ENCODE peak calls at places on chromosome 20, in eight cellular contexts. X is left lung, W is spleen, O is Panc1, F is tibial artery, D is bronchial epithelial cell, Z is breast epithelium, P is uterus. S is an unnamed sample. For H3K36me3, the result is how much of the 10 kb centered on the place peaks cover.

GRCh38 chr20:23668477-23668951 is 20.3 kb downstream of the CST4 start:
- DNase-seq in X (no peak), W (peak), O (peak), F (peak), D (peak), Z (no peak), P (peak), S (no peak)

GRCh38 chr20:53681352-53682212 is 87.9 kb upstream of the ZNF217 start:
- DNase-seq in X (no peak), W (no peak), O (no peak), F (no peak), D (no peak), Z (no peak), P (no peak), S (no peak)

GRCh38 chr20:21618697-21619421 is 86.6 kb upstream of the PAX1 start:
- DNase-seq in X (no peak), W (no peak), O (no peak), F (no peak), D (no peak), Z (no peak), P (no peak), S (no peak)

GRCh38 chr20:42435230-42435629 is 754.5 kb downstream of the PTPRT start:
- DNase-seq in X (no peak), W (no peak), O (no peak), F (no peak), D (no peak), Z (no peak), P (no peak), S (no peak)

GRCh38 chr20:18176318-18176785 is 38.7 kb downstream of the KAT14 start:
- DNase-seq in X (no peak), W (no peak), O (no peak), F (no peak), D (no peak), Z (no peak), P (no peak), S (no peak)

GRCh38 chr20:34449674-34450592 is 66.3 kb upstream of the DYNLRB1 start:
- DNase-seq in X (no peak), W (no peak), O (no peak), F (no peak), D (no peak), Z (no peak), P (no peak), S (no peak)

GRCh38 chr20:9040874-9041524 is 27.9 kb upstream of the PLCB4 start:
- DNase-seq in X (no peak), W (no peak), O (no peak), F (no peak), D (peak), Z (no peak), P (no peak), S (no peak)

GRCh38 chr20:18743665-18744440 is 69.7 kb upstream of the SCP2D1 start:
- DNase-seq in X (no peak), W (no peak), O (no peak), F (no peak), D (peak), Z (no peak), P (peak), S (no peak)

GRCh38 chr20:14715400-14715799 is 378.0 kb upstream of the FLRT3 start:
- DNase-seq in X (no peak), W (no peak), O (no peak), F (no peak), D (no peak), Z (no peak), P (no peak), S (no peak)

GRCh38 chr20:38779247-38780097 is 26.0 kb upstream of the PPP1R16B start:
- DNase-seq in X (no peak), W (no peak), O (no peak), F (no peak), D (peak), Z (no peak), P (no peak), S (no peak)

GRCh38 chr20:25254571-25254970 is 6.7 kb downstream of the PYGB start:
- DNase-seq in X (no peak), W (no peak), O (no peak), F (no peak), D (no peak), Z (no peak), P (no peak), S (no peak)

GRCh38 chr20:24949756-24950127 is 673 bp downstream of the CST7 start:
- DNase-seq in X (no peak), W (peak), O (no peak), F (no peak), D (no peak), Z (no peak), P (no peak), S (no peak)

GRCh38 chr20:15942130-15942529 is 631.1 kb downstream of the KIF16B start:
- DNase-seq in X (no peak), W (no peak), O (no peak), F (no peak), D (peak), Z (no peak), P (no peak), S (no peak)

GRCh38 chr20:38790210-38791053 is 15.1 kb upstream of the PPP1R16B start:
- DNase-seq in X (no peak), W (no peak), O (no peak), F (no peak), D (peak), Z (no peak), P (no peak), S (no peak)

GRCh38 chr20:17681741-17682102 is 320 bp downstream of the RRBP1 start:
- DNase-seq in X (no peak), W (no peak), O (no peak), F (no peak), D (no peak), Z (no peak), P (no peak), S (no peak)

GRCh38 chr20:61818746-61819483 is 246.8 kb downstream of the TAF4 start:
- DNase-seq in X (peak), W (peak), O (no peak), F (no peak), D (no peak), Z (no peak), P (no peak), S (no peak)

GRCh38 chr20:23445596-23446217 is 6.2 kb downstream of the CSTL1 start:
- DNase-seq in X (no peak), W (no peak), O (no peak), F (no peak), D (peak), Z (no peak), P (no peak), S (peak)

GRCh38 chr20:63955281-63955845 is 853 bp downstream of the UCKL1 start:
- DNase-seq in X (no peak), W (no peak), O (no peak), F (no peak), D (no peak), Z (no peak), P (no peak), S (no peak)

GRCh38 chr20:11921326-11921725 is 3.6 kb downstream of the BTBD3 start:
- DNase-seq in X (no peak), W (no peak), O (no peak), F (no peak), D (no peak), Z (no peak), P (no peak), S (no peak)

GRCh38 chr20:12815369-12815768 is 193.4 kb upstream of the SPTLC3 start:
- DNase-seq in X (no peak), W (no peak), O (no peak), F (no peak), D (no peak), Z (no peak), P (no peak), S (no peak)

GRCh38 chr20:13868331-13868730 is 83.5 kb downstream of the NDUFAF5 start:
- DNase-seq in X (no peak), W (no peak), O (no peak), F (peak), D (peak), Z (no peak), P (peak), S (peak)

GRCh38 chr20:3935956-3936340 is 46.8 kb downstream of the PANK2 start:
- DNase-seq in X (no peak), W (no peak), O (no peak), F (no peak), D (no peak), Z (no peak), P (no peak), S (no peak)

GRCh38 chr20:13279171-13279570 is 58.1 kb downstream of the ISM1 start:
- DNase-seq in X (no peak), W (no peak), O (no peak), F (no peak), D (no peak), Z (no peak), P (no peak), S (no peak)

GRCh38 chr20:33909331-33909921 is 84.3 kb upstream of the RALY start:
- DNase-seq in X (no peak), W (no peak), O (no peak), F (no peak), D (peak), Z (no peak), P (no peak), S (peak)

GRCh38 chr20:47126709-47127108 is 229.8 kb downstream of the ZMYND8 start:
- DNase-seq in X (no peak), W (no peak), O (no peak), F (no peak), D (no peak), Z (no peak), P (no peak), S (no peak)

GRCh38 chr20:41249371-41249770 is 68.2 kb downstream of the ZHX3 start:
- DNase-seq in X (no peak), W (no peak), O (no peak), F (peak), D (peak), Z (no peak), P (peak), S (peak)

GRCh38 chr20:18363708-18364107 is 75.4 kb downstream of the ZNF133 start:
- DNase-seq in X (no peak), W (no peak), O (no peak), F (no peak), D (no peak), Z (no peak), P (no peak), S (no peak)

GRCh38 chr20:55086421-55086820 is 611.0 kb downstream of the DOK5 start:
- DNase-seq in X (no peak), W (no peak), O (no peak), F (no peak), D (no peak), Z (no peak), P (no peak), S (no peak)

GRCh38 chr20:17620371-17621228 is 50.7 kb downstream of the DSTN start:
- DNase-seq in X (peak), W (peak), O (no peak), F (peak), D (no peak), Z (peak), P (no peak), S (no peak)

GRCh38 chr20:24164360-24164759 is 175.8 kb upstream of the GGTLC1 start:
- DNase-seq in X (no peak), W (no peak), O (no peak), F (no peak), D (peak), Z (no peak), P (no peak), S (no peak)

GRCh38 chr20:60113771-60114170 is 155.5 kb downstream of the CDH26 start:
- DNase-seq in X (no peak), W (no peak), O (no peak), F (no peak), D (no peak), Z (no peak), P (no peak), S (no peak)

GRCh38 chr20:14193885-14194284 is 143.5 kb downstream of the FLRT3 start:
- DNase-seq in X (no peak), W (no peak), O (no peak), F (no peak), D (peak), Z (no peak), P (no peak), S (no peak)

GRCh38 chr20:18676366-18676765 is 88.5 kb downstream of the DTD1 start:
- DNase-seq in X (no peak), W (no peak), O (no peak), F (no peak), D (no peak), Z (no peak), P (no peak), S (no peak)

GRCh38 chr20:21601799-21602198 is 87.9 kb upstream of the NKX2-2 start:
- DNase-seq in X (no peak), W (no peak), O (no peak), F (no peak), D (no peak), Z (no peak), P (no peak), S (no peak)

GRCh38 chr20:20743511-20744169 is 31.2 kb upstream of the RALGAPA2 start:
- DNase-seq in X (no peak), W (peak), O (no peak), F (peak), D (peak), Z (no peak), P (peak), S (no peak)

GRCh38 chr20:63536997-63537524 is at the start of gene PTK6:
- DNase-seq in X (peak), W (peak), O (no peak), F (peak), D (peak), Z (no peak), P (no peak), S (no peak)

GRCh38 chr20:20624914-20625313 is 87.5 kb downstream of the RALGAPA2 start:
- DNase-seq in X (no peak), W (no peak), O (no peak), F (no peak), D (no peak), Z (no peak), P (no peak), S (no peak)

DNA sequence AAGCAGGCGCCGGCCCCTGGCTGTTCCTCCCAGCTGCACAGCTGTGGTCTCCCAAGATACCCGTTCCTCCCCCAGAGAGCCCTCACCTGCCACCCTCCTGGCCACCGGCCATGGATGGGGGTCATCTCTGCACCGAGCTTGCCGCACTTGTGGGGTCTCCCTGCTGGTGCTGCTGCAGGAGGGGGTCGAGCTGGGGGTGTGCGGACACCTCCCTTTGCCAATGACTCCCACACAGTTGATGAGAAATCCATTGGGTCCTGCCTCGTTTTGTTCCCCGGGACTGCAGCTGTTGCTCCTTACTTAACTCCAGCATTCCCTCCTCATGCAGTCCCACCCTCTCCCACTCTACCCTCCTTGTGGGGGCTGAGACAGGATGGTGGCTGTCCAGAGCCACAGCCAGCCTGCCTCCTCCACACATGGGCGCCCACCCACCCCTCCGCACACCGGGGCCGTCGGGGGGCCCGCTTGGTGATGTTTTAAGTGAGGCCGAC is 53.3 kb upstream of the APCDD1L start:
- DNase-seq in X (peak), W (peak), O (no peak), F (no peak), D (no peak), Z (no peak), P (peak), S (no peak)
- TF ChIP-seq CTCF in X (no peak), W (no peak), O (no peak), F (no peak), D (no peak), Z (no peak), P (no peak), S (no peak)

GRCh38 chr20:45028424-45029136 is 62.3 kb downstream of the STK4 start:
- DNase-seq in X (no peak), W (no peak), O (no peak), F (no peak), D (no peak), Z (no peak), P (no peak), S (no peak)
- H3K36me3 ChIP-seq in X (under half), W (half or more), O (under half), F (under half), D (under half), Z (under half), P (under half), S (under half)

DNA sequence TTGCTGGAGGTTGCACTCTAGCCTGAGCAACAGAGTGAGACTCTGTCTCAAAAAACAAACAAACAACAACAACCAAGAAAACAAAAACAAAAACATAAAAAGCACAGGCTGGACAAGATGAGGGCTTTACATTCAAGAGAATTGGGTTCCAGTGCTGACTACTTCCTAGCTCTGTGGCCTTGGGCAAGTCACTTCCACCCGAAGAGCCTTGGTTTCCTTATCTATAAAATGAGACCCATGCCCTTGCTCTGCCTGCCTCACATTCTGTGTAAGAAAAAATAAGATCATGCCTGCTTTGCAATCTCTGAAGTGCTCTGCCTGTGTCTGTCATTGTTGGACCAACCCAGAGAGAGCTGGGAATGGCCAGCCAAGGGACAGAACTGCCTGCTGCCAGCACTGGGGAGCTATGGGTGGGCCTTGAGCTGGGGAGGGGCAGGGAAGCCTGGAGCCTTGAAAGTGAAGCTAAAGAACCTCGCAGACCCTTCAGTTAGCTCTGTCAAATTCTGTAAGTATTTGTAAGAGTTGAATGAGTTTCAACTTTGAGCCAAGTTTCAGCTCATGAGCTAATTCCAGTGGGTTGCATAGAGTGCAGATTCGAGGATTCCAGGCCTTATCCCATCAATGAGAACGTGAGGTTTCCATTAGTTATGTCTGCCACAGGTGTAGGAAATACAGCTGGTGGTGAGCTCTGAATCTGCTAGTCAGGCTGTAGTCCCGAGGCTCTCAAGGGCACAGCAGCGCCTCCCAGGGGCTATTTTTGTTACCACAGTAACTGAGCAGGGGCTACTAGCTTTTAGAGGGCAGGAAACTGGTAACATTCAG is 93.2 kb downstream of the DLGAP4 start:
- DNase-seq in X (no peak), W (no peak), O (peak), F (no peak), D (peak), Z (no peak), P (no peak), S (no peak)
- TF ChIP-seq CTCF in X (no peak), W (no peak), O (peak), F (no peak), D (peak), Z (no peak), P (no peak), S (peak)

GRCh38 chr20:56458227-56458821 is 10.1 kb upstream of the RTF2 start:
- DNase-seq in X (no peak), W (no peak), O (no peak), F (no peak), D (no peak), Z (no peak), P (no peak), S (no peak)
- H3K36me3 ChIP-seq in X (under half), W (under half), O (under half), F (under half), D (under half), Z (under half), P (under half), S (under half)

GRCh38 chr20:51382986-51383821 is 159.3 kb downstream of the NFATC2 start:
- DNase-seq in X (no peak), W (peak), O (no peak), F (no peak), D (peak), Z (no peak), P (no peak), S (no peak)

GRCh38 chr20:51382111-51382985 is 160.2 kb downstream of the NFATC2 start:
- DNase-seq in X (no peak), W (peak), O (no peak), F (no peak), D (no peak), Z (peak), P (no peak), S (no peak)

GRCh38 chr20:51379601-51380341 is 162.7 kb downstream of the NFATC2 start:
- DNase-seq in X (no peak), W (peak), O (no peak), F (no peak), D (no peak), Z (no peak), P (no peak), S (no peak)

GRCh38 chr20:51380401-51381385 is 161.8 kb downstream of the NFATC2 start:
- DNase-seq in X (no peak), W (peak), O (no peak), F (no peak), D (no peak), Z (no peak), P (no peak), S (no peak)

DNA sequence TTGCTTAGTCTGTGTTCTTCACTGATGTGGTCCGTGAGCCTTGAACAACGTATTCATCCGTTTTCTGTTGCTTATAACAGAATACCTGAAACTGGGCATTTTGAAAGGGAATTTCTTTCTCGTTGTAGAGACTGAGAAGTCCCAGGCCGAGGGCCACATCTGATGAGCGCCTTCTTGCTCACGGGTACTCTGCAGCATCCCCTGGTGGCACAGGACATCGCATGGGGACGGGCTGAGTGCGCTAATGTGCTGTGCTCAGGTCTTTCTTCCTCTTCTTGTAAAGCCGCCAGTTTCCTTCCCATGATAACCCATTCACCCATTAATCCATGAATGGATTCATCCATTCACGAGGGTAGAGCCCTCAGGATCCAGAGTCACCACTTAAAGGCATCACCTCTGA is 161.0 kb downstream of the NFATC2 start:
- DNase-seq in X (no peak), W (peak), O (no peak), F (no peak), D (no peak), Z (no peak), P (no peak), S (no peak)
- TF ChIP-seq CTCF in X (no peak), W (no peak), O (peak), F (no peak), D (no peak), Z (no peak), P (no peak), S (no peak)

GRCh38 chr20:58011947-58012610 is 216.4 kb downstream of the ANKRD60 start:
- DNase-seq in X (no peak), W (no peak), O (no peak), F (peak), D (no peak), Z (no peak), P (no peak), S (no peak)
- H3K36me3 ChIP-seq in X (under half), W (under half), O (under half), F (under half), D (under half), Z (under half), P (under half), S (under half)

GRCh38 chr20:10699506-10699905 is 25.7 kb upstream of the JAG1 start:
- DNase-seq in X (no peak), W (no peak), O (no peak), F (no peak), D (no peak), Z (no peak), P (no peak), S (no peak)

GRCh38 chr20:10699941-10700340 is 26.1 kb upstream of the JAG1 start:
- DNase-seq in X (no peak), W (no peak), O (no peak), F (no peak), D (peak), Z (no peak), P (no peak), S (no peak)

GRCh38 chr20:10701607-10702006 is 27.8 kb upstream of the JAG1 start:
- DNase-seq in X (no peak), W (no peak), O (no peak), F (no peak), D (no peak), Z (no peak), P (no peak), S (no peak)

GRCh38 chr20:10696650-10697049 is 22.9 kb upstream of the JAG1 start:
- DNase-seq in X (peak), W (no peak), O (no peak), F (no peak), D (no peak), Z (no peak), P (no peak), S (no peak)
- TF ChIP-seq CTCF in X (peak), W (no peak), O (peak), F (no peak), D (peak), Z (no peak), P (no peak), S (peak)

GRCh38 chr20:49602370-49603208 is 34.7 kb upstream of the PTGIS start:
- DNase-seq in X (no peak), W (no peak), O (no peak), F (no peak), D (no peak), Z (no peak), P (peak), S (no peak)
- H3K36me3 ChIP-seq in X (under half), W (under half), O (under half), F (under half), D (under half), Z (under half), P (under half), S (under half)